ENCODE peak calls at places on chromosomes 6 and 20, in four cellular contexts. S, C, X and Y are unnamed samples.

GRCh38 chr6:136920858-136921520 is 1.1 kb upstream of the SLC35D3 start:
- DNase-seq in X (no peak), S (peak), C (no peak), Y (no peak)

GRCh38 chr6:120211955-120212792 is 862.6 kb upstream of the MAN1A1 start:
- DNase-seq in C (no peak), S (no peak), X (no peak), Y (peak)

GRCh38 chr6:17914651-17915050 is 72.8 kb downstream of the KIF13A start:
- DNase-seq in S (no peak), C (no peak), X (no peak), Y (no peak)

GRCh38 chr6:127162808-127163207 is 44.3 kb downstream of the RSPO3 start:
- DNase-seq in S (no peak), X (no peak), C (no peak), Y (no peak)

GRCh38 chr6:17032595-17033591 is 69.0 kb upstream of the STMND1 start:
- DNase-seq in X (no peak), C (no peak), S (no peak), Y (no peak)

GRCh38 chr20:22586645-22587310 is 2.4 kb upstream of the FOXA2 start:
- DNase-seq in S (peak), X (peak), C (no peak), Y (peak)

GRCh38 chr20:4011226-4011975 is 4.0 kb downstream of the RNF24 start:
- DNase-seq in X (no peak), S (no peak), C (no peak), Y (no peak)

GRCh38 chr6:129351807-129352206 is 358.2 kb downstream of the ARHGAP18 start:
- DNase-seq in S (no peak), X (no peak), C (no peak), Y (no peak)

GRCh38 chr6:144033816-144034540 is 25.9 kb upstream of the PLAGL1 start:
- DNase-seq in S (no peak), C (no peak), X (no peak), Y (no peak)

GRCh38 chr6:149363154-149363553 is 36.9 kb upstream of the SUMO4 start:
- DNase-seq in C (no peak), S (no peak), X (no peak), Y (no peak)

GRCh38 chr6:26116267-26116666 is 29.0 kb downstream of the HFE start:
- DNase-seq in C (no peak), X (no peak), S (no peak), Y (no peak)

GRCh38 chr6:135651964-135652755 is 154.6 kb upstream of the AHI1 start:
- DNase-seq in C (peak), S (no peak), X (no peak), Y (no peak)

GRCh38 chr6:33508935-33509926 is 54.9 kb downstream of the ZBTB9 start:
- DNase-seq in X (no peak), C (no peak), S (peak), Y (no peak)

GRCh38 chr20:14632906-14633305 is 295.5 kb upstream of the FLRT3 start:
- DNase-seq in X (no peak), S (no peak), C (no peak), Y (peak)

DNA sequence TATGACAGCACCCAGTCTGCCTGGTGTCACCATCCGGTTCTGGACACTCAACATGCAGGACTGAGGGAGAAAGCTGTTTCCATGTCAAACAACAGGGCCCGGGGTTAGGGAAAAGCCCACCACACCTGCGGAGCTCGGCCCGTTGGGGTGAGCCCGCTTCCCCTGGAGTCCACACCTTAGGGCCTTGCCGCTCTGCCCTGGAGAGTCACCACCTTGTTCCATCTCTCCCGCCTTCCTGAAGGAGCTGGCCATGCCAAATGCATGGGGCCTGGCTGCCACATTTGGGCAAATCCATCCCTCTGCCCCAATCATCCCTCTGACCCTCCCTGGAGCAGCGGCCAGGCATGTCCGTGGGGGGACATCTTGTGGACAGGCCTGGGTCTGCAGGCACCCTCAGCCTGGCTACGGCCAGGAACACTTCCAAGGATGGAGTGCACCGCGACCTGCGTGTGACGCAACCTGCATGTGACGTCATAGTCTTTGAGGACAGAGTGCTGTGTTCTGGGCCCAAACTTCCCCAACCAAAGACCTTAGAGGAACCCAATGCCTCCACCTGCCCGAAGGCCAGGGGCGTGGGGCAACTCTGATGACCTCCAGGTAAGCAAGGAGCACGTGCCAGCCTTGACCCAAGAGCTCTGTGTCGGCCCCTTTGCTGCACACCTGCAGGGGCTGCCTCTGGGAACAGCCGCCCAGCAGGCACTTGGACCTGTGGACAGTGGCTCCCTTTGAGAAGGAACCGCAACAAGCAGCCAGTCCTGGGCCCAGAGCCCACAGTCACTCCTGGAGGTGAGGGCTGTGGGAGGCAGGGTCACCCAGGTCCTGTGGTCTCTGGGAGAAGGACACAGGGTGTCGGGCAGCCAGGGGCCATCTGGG is 1.7 kb downstream of the CABLES2 start:
- DNase-seq in C (no peak), X (no peak), S (no peak), Y (peak)
- TF ChIP-seq BRCA1 in C (no peak), X (no peak), S (no peak), Y (no peak)

GRCh38 chr6:36296240-36296639 is 26.4 kb downstream of the PNPLA1 start:
- DNase-seq in C (no peak), S (no peak), X (no peak), Y (no peak)
- TF ChIP-seq BRCA1 in C (no peak), S (no peak), X (no peak), Y (no peak)

GRCh38 chr6:39365281-39366074 is 43.0 kb upstream of the KCNK16 start:
- DNase-seq in S (no peak), C (no peak), X (no peak), Y (no peak)

GRCh38 chr6:39363280-39363679 is 40.8 kb upstream of the KCNK16 start:
- DNase-seq in S (no peak), X (no peak), C (no peak), Y (no peak)

GRCh38 chr6:39361657-39362486 is 39.4 kb upstream of the KCNK16 start:
- DNase-seq in C (no peak), X (peak), S (peak), Y (peak)

GRCh38 chr6:39360378-39360777 is 37.9 kb upstream of the KCNK16 start:
- DNase-seq in X (no peak), C (no peak), S (no peak), Y (no peak)

GRCh38 chr6:39362487-39362865 is 40.0 kb upstream of the KCNK16 start:
- DNase-seq in S (no peak), C (no peak), X (no peak), Y (no peak)
- TF ChIP-seq BRCA1 in S (no peak), C (no peak), X (no peak), Y (no peak)

DNA sequence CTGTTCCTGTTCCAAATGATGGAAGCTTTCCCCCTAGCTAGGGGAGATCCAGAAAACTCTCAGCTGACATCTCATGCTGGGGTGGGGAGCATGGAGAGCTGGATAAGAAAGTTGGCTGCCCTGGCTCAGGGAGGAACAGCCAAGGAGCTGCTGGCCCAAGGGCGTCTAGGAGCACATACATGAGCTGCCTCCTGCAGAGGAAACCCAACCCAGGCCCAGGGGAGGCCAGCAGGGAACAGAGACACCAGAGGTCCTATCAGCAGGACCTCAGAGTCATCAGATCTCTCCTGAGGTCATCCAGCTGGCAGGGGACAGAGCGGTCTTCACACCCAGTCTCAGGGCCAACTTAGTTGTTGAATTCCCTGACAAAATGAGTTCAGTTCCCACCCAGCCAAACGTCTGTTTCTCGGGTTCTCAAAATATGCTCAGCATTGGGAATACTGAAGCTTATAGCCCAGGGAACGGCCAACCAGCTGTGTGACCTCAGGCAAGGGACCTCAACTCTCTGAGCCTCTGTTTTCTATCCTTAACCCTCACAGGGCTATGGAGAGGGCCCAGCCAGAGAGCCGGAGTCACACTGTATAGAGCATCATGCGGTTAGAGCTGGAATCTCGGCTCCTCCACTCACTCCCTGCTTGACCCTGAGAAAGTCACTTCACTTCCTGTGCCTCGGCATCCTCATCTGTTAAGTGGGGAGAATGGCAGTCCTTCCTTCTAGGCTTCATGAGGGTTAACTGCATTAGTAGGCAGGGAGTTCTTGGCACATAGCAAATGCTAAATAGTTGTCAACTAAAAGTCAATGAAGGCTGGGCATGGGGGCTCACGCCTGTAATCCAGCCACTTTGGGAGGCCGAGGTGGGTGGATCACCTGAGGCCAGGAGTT is 13.8 kb downstream of the ADA start:
- DNase-seq in X (no peak), C (no peak), S (no peak), Y (no peak)
- TF ChIP-seq BRCA1 in X (no peak), C (no peak), S (no peak), Y (no peak)

DNA sequence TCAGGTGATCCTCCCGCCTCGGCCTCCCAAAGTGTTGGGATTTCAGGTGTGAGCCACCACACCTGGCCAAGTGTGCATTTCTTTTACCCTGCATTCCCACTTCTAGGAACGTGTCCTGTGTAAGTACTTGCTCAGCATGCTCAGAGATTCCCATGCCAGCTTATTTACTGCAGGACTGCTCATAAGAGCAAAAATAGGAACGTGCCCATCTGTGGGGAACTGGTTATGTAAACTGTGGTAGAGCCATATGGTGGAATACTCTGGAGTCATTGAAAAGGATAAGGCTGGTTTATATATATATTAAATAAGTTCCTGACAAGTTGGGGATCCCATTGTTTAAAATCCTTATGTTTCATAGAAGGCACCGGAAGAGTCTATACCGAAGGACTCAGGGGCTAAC is 38.2 kb upstream of the FANCE start:
- DNase-seq in S (no peak), C (no peak), X (no peak), Y (no peak)
- TF ChIP-seq BRCA1 in S (no peak), C (no peak), X (no peak), Y (no peak)

DNA sequence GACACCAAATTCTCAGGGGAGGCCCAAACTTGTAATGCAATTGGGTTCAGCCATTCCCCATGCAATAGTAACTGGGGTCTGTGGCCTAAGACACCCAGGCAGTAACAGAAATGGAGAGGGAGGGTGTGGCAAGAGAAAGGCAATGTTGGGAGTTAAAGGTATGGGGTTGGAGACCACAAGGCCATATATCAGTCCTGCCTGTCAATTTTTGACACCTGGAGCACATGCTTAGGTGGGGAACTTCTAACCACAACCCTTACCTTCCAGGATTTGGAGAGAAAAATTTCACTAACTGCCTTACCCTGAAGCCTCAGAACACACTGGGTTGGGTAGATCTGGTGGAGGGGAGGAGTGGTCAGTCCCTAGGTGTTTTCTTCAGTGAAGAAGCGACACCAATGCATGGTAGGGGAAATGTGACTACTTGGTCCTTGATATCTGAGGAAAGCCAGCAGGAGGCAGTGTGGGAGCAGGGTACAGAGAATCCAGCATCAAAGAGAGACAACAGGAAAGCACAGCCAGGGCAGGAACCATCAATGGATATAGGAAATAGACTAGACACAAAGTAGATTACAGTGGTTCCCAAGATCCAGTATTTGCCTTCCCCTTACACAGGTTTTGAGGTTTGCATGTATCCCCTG is 6.8 kb upstream of the USP49 start:
- DNase-seq in S (peak), C (no peak), X (peak), Y (no peak)
- TF ChIP-seq BRCA1 in S (no peak), C (no peak), X (no peak), Y (no peak)

GRCh38 chr6:11961137-11961779 is 50.9 kb upstream of the HIVEP1 start:
- DNase-seq in X (no peak), C (no peak), S (no peak), Y (no peak)

GRCh38 chr6:11961923-11962322 is 50.2 kb upstream of the HIVEP1 start:
- DNase-seq in S (no peak), C (no peak), X (no peak), Y (no peak)

GRCh38 chr6:11964101-11964500 is 48.0 kb upstream of the HIVEP1 start:
- DNase-seq in X (no peak), C (no peak), S (no peak), Y (no peak)

GRCh38 chr6:11965499-11965898 is 46.6 kb upstream of the HIVEP1 start:
- DNase-seq in S (no peak), C (no peak), X (no peak), Y (no peak)

DNA sequence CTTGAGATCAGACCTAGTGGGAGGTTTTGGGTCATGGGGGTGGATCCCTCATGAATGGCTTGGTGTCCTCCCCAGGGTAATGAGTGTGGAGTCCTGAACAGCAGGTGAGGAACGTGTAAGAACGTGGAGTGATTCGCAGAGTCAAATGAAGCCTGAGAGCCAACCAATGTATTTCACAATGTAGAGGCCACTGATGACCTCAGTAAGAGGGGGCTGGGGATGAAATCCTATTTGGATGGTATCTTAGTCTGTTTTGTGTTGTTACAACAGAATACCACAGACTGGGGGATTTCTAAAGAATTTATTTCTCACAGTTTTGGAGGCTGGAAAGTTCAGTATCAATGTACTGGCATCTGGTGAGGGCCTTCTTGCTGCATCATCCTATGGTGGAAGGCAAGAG is 47.4 kb upstream of the HIVEP1 start:
- DNase-seq in C (no peak), X (no peak), S (no peak), Y (no peak)
- TF ChIP-seq BRCA1 in C (no peak), X (no peak), S (no peak), Y (no peak)

DNA sequence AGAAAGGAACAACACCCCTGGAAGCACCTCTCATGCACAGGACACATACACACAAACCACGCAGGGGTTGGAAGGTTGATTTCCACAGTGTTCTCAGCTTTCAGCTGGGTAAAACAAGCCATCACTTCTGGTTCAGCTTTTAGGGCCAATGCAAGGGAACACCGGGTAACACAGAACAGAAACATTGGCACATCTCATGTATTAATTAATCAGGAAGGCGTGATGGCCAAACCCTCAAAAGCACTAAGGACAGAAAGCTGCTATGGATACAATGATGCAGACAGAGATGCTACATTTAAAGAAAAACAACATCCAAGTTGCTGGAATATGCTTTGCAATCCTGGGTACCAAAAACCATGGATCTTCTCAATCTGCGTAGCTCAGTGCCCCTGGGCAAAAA is 104.3 kb upstream of the BEND6 start:
- DNase-seq in C (no peak), X (no peak), S (no peak), Y (no peak)
- TF ChIP-seq BRCA1 in C (no peak), X (no peak), S (no peak), Y (no peak)